ENCODE peak calls at places on chromosome 1, in six cellular contexts. One of them, this sample, is unnamed.

GRCh38 chr1:198519639-198520501 is 20.6 kb downstream of the ATP6V1G3 start:
- DNase-seq in iPS DF 19.7: no peak
- DNase-seq in stimulated activated CD4-positive, alpha-beta T cell treated with anti-CD3 and anti-CD28 coated beads, Interleukin-2, amount 100 ng/mL, for 24 hours: no peak
- DNase-seq in right cardiac atrium: no peak
- DNase-seq in stimulated activated CD8-positive, alpha-beta memory T cell treated with anti-CD3 and anti-CD28 coated beads, Interleukin-7, amount 100 ng/mL, for 24 hours: no peak
- DNase-seq in fibroblast of the conjunctiva: no peak
- DNase-seq in this sample: no peak

GRCh38 chr1:92085727-92086126 is 5.6 kb downstream of the BTBD8 start:
- DNase-seq in iPS DF 19.7: no peak
- DNase-seq in stimulated activated CD4-positive, alpha-beta T cell treated with anti-CD3 and anti-CD28 coated beads, Interleukin-2, amount 100 ng/mL, for 24 hours: no peak
- DNase-seq in right cardiac atrium: no peak
- DNase-seq in stimulated activated CD8-positive, alpha-beta memory T cell treated with anti-CD3 and anti-CD28 coated beads, Interleukin-7, amount 100 ng/mL, for 24 hours: no peak
- DNase-seq in fibroblast of the conjunctiva: no peak
- DNase-seq in this sample: no peak

GRCh38 chr1:37177230-37177864 is 143.0 kb upstream of the GRIK3 start:
- DNase-seq in iPS DF 19.7: peak; percentile 33
- DNase-seq in stimulated activated CD4-positive, alpha-beta T cell treated with anti-CD3 and anti-CD28 coated beads, Interleukin-2, amount 100 ng/mL, for 24 hours: peak; percentile 30
- DNase-seq in right cardiac atrium: no peak
- DNase-seq in stimulated activated CD8-positive, alpha-beta memory T cell treated with anti-CD3 and anti-CD28 coated beads, Interleukin-7, amount 100 ng/mL, for 24 hours: no peak
- DNase-seq in fibroblast of the conjunctiva: no peak
- DNase-seq in this sample: no peak

GRCh38 chr1:157369808-157370521 is 182.3 kb downstream of the FCRL5 start:
- DNase-seq in iPS DF 19.7: peak; percentile 56
- DNase-seq in stimulated activated CD4-positive, alpha-beta T cell treated with anti-CD3 and anti-CD28 coated beads, Interleukin-2, amount 100 ng/mL, for 24 hours: peak; percentile 16
- DNase-seq in right cardiac atrium: no peak
- DNase-seq in stimulated activated CD8-positive, alpha-beta memory T cell treated with anti-CD3 and anti-CD28 coated beads, Interleukin-7, amount 100 ng/mL, for 24 hours: no peak
- DNase-seq in fibroblast of the conjunctiva: peak; percentile 13
- DNase-seq in this sample: peak; percentile 20

GRCh38 chr1:152018537-152018936 is 18.3 kb downstream of the S100A11 start:
- DNase-seq in iPS DF 19.7: no peak
- DNase-seq in stimulated activated CD4-positive, alpha-beta T cell treated with anti-CD3 and anti-CD28 coated beads, Interleukin-2, amount 100 ng/mL, for 24 hours: peak; percentile 46
- DNase-seq in right cardiac atrium: no peak
- DNase-seq in stimulated activated CD8-positive, alpha-beta memory T cell treated with anti-CD3 and anti-CD28 coated beads, Interleukin-7, amount 100 ng/mL, for 24 hours: no peak
- DNase-seq in fibroblast of the conjunctiva: no peak
- DNase-seq in this sample: no peak

GRCh38 chr1:175415133-175415712 is 222.6 kb upstream of the KIAA0040 start:
- DNase-seq in iPS DF 19.7: no peak
- DNase-seq in stimulated activated CD4-positive, alpha-beta T cell treated with anti-CD3 and anti-CD28 coated beads, Interleukin-2, amount 100 ng/mL, for 24 hours: no peak
- DNase-seq in right cardiac atrium: no peak
- DNase-seq in stimulated activated CD8-positive, alpha-beta memory T cell treated with anti-CD3 and anti-CD28 coated beads, Interleukin-7, amount 100 ng/mL, for 24 hours: no peak
- DNase-seq in fibroblast of the conjunctiva: no peak
- DNase-seq in this sample: no peak

GRCh38 chr1:33433509-33434362 is 2.8 kb upstream of the PHC2 start:
- DNase-seq in iPS DF 19.7: no peak
- DNase-seq in stimulated activated CD4-positive, alpha-beta T cell treated with anti-CD3 and anti-CD28 coated beads, Interleukin-2, amount 100 ng/mL, for 24 hours: no peak
- DNase-seq in right cardiac atrium: peak; percentile 22
- DNase-seq in stimulated activated CD8-positive, alpha-beta memory T cell treated with anti-CD3 and anti-CD28 coated beads, Interleukin-7, amount 100 ng/mL, for 24 hours: no peak
- DNase-seq in fibroblast of the conjunctiva: peak; percentile 97
- DNase-seq in this sample: no peak

GRCh38 chr1:87980494-87980893 is 651.8 kb downstream of the LMO4 start:
- DNase-seq in iPS DF 19.7: no peak
- DNase-seq in stimulated activated CD4-positive, alpha-beta T cell treated with anti-CD3 and anti-CD28 coated beads, Interleukin-2, amount 100 ng/mL, for 24 hours: no peak
- DNase-seq in right cardiac atrium: no peak
- DNase-seq in stimulated activated CD8-positive, alpha-beta memory T cell treated with anti-CD3 and anti-CD28 coated beads, Interleukin-7, amount 100 ng/mL, for 24 hours: no peak
- DNase-seq in fibroblast of the conjunctiva: no peak
- DNase-seq in this sample: no peak